ENCODE peak calls at places on chromosomes 16 and 17, in eight cellular contexts. R, Y, G, N, D, V, A and K are unnamed samples.

GRCh38 chr16:7085776-7086175 is 246.9 kb upstream of the RBFOX1 start:
- DNase-seq in R (no peak), D (no peak), A (no peak), Y (no peak), N (no peak), V (no peak), G (no peak), K (no peak)

GRCh38 chr17:83026311-83026811 is 53.0 kb upstream of the METRNL start:
- DNase-seq in A (no peak), N (no peak), V (peak; percentile 65), D (no peak), Y (no peak), G (no peak), R (no peak), K (no peak)

GRCh38 chr17:2337811-2338657 is 733 bp downstream of the SGSM2 start:
- DNase-seq in V (peak; percentile 78), N (peak; percentile 28), R (peak; percentile 73), D (peak; percentile 62), Y (peak; percentile 65), G (peak; percentile 82), A (peak; percentile 38), K (no peak)

GRCh38 chr17:79132271-79133064 is 57.8 kb downstream of the ENGASE start:
- DNase-seq in A (no peak), Y (no peak), N (no peak), D (no peak), V (no peak), R (no peak), G (no peak), K (no peak)

GRCh38 chr16:23557779-23558330 is 328 bp downstream of the UBFD1 start:
- DNase-seq in A (peak; percentile 36), D (no peak), N (no peak), Y (no peak), R (no peak), G (peak; percentile 43), V (peak; percentile 75), K (no peak)

GRCh38 chr17:21166599-21167265 is 40.0 kb downstream of the DHRS7B start:
- DNase-seq in G (no peak), D (no peak), R (no peak), Y (no peak), A (peak; percentile 70), N (no peak), V (no peak), K (no peak)

GRCh38 chr17:17635126-17635525 is 43.6 kb upstream of the PEMT start:
- DNase-seq in G (no peak), R (no peak), D (no peak), N (no peak), A (no peak), Y (no peak), V (no peak), K (no peak)

GRCh38 chr17:77330602-77331081 is 189.9 kb downstream of the SEC14L1 start:
- DNase-seq in N (no peak), V (no peak), G (no peak), A (no peak), D (no peak), Y (peak; percentile 10), R (no peak), K (no peak)

GRCh38 chr17:65941500-65941899 is 250.4 kb downstream of the CEP112 start:
- DNase-seq in N (no peak), Y (no peak), A (no peak), V (no peak), G (no peak), D (no peak), R (no peak), K (no peak)

GRCh38 chr16:48383877-48384304 is 1.3 kb downstream of the SIAH1 start:
- DNase-seq in Y (peak; percentile 26), A (no peak), R (no peak), D (peak; percentile 81), V (no peak), G (peak; percentile 31), N (peak; percentile 27), K (no peak)

GRCh38 chr17:13735444-13735843 is 133.7 kb upstream of the HS3ST3A1 start:
- DNase-seq in D (peak; percentile 82), G (peak; percentile 9), A (no peak), N (no peak), R (peak; percentile 57), V (no peak), Y (no peak), K (no peak)

GRCh38 chr17:82840431-82840831 is 609 bp upstream of the ZNF750 start:
- DNase-seq in G (no peak), N (no peak), V (no peak), D (peak; percentile 28), Y (no peak), R (peak; percentile 40), A (no peak), K (no peak)

GRCh38 chr17:44067547-44067945 is 1.1 kb upstream of the LSM12 start:
- DNase-seq in R (no peak), N (no peak), A (no peak), D (no peak), V (no peak), Y (no peak), G (no peak), K (no peak)
- H3K27ac ChIP-seq in R (no peak overlapping the region), N (peak overlapping the region; percentile 72), A (no peak overlapping the region), D (no peak overlapping the region), V (no peak overlapping the region), Y (no peak overlapping the region), G (peak overlapping the region; percentile 99), K (no peak overlapping the region)

DNA sequence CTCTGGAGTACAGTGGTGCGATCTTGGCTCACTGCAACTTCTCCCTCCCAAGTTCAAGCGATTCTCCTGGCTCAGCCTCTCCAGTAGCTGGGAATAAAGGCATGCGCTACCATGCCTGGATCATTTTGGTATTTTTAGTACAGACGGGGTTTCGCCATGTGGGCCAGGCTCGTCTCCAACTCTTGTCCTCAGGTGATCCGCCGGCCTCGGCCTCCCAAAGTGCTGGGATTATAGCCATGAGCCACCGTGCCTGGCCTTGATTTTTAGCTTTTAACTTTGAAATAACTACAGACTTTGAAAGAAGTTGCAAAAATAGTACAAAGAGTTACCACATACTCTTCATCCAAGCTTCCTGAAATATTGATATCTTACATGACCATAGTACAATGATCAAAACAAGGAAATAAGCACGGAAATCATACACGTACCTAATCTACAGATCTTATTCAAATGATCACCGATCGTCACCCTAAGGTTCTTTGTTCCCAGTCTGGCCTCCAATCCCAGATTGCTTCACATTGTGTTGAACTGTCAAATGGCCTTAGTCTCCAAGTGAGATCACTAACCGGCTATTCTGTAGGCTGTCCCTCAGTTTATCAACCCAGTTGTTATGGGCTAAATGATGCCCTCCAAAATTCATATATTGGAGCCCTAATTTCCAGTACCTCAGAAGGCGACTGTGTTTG is 18.4 kb downstream of the NPIPA1 start:
- DNase-seq in Y (no peak), D (no peak), R (no peak), N (no peak), G (no peak), A (no peak), V (no peak), K (no peak)
- H3K27ac ChIP-seq in Y (no peak overlapping the region), D (no peak overlapping the region), R (no peak overlapping the region), N (no peak overlapping the region), G (no peak overlapping the region), A (no peak overlapping the region), V (no peak overlapping the region), K (no peak overlapping the region)

GRCh38 chr17:75559958-75560533 is 27.6 kb upstream of the MYO15B start:
- DNase-seq in A (no peak), V (no peak), R (no peak), Y (no peak), G (no peak), N (no peak), D (no peak), K (no peak)
- H3K27ac ChIP-seq in A (no peak overlapping the region), V (no peak overlapping the region), R (no peak overlapping the region), Y (no peak overlapping the region), G (no peak overlapping the region), N (no peak overlapping the region), D (no peak overlapping the region), K (no peak overlapping the region)

GRCh38 chr17:68087851-68088250 is 52.3 kb downstream of the KPNA2 start:
- DNase-seq in Y (no peak), N (no peak), V (peak; percentile 24), D (no peak), G (no peak), A (no peak), R (no peak), K (no peak)
- H3K27ac ChIP-seq in Y (no peak overlapping the region), N (peak overlapping the region; percentile 88), V (no peak overlapping the region), D (no peak overlapping the region), G (no peak overlapping the region), A (no peak overlapping the region), R (no peak overlapping the region), K (no peak overlapping the region)

DNA sequence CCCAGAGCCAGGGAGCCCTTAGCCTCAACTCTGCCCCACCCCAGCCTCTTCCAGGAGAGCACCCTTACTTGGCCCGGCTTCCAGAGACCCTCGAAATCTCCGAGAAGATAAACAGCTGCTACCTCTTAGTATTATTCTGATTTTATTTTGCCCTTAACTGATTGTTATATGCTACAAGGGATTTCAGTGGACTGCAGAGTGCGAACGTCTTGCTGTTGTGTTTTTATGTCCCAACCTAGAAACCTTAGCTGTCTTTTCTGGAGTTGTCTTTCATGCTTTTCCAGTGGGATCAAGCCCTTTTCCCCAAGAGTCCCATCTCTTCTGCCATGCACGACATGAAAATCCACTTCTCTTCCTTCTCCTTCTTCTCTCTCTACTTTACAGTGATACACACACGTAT is 47.0 kb downstream of the SNX20 start:
- DNase-seq in G (no peak), A (no peak), Y (no peak), N (no peak), R (no peak), D (no peak), V (no peak), K (no peak)
- H3K27ac ChIP-seq in G (no peak overlapping the region), A (no peak overlapping the region), Y (no peak overlapping the region), N (no peak overlapping the region), R (no peak overlapping the region), D (no peak overlapping the region), V (no peak overlapping the region), K (no peak overlapping the region)

GRCh38 chr16:84753412-84754325 is 53.9 kb downstream of the USP10 start:
- DNase-seq in A (no peak), G (no peak), D (no peak), N (no peak), V (no peak), R (no peak), Y (no peak), K (no peak)
- H3K27ac ChIP-seq in A (peak overlapping the region; percentile 60), G (no peak overlapping the region), D (no peak overlapping the region), N (no peak overlapping the region), V (no peak overlapping the region), R (no peak overlapping the region), Y (no peak overlapping the region), K (peak overlapping the region; percentile 68)

DNA sequence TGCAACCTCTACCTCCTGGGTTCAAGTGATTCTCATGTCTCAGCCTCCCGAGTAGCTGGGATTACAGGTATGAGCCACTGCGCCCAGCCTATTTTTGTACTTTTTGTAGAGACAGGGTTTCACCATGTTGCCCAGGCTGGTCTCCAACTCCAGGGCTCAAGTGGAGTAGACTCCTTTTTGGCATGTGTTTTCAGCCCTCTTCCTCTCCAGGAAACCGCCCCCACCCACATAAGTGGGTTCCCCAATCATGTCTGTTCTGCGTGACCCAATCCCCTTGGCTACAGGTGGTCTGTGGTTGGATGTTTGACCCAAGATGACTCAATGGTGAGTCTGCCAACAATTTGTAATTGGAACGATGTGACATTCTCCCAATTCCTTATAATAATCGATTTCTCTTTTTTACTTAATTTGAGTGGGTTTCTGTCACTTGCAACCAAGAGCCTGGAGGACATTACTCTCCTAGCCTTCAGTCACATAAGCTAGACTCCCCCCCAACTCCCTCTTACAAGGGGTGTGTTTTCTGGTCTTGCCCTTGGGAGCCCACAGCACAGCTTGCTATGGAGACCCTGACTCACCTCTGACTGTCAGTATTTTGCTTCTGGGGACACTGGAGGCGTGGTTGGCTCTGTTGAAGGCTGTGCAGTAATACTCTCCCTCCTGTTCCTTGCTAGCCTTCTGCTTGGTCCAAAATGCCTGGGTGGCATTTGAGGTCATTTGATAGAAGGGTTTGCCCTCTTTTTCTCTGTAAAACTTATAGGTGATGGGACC is 34.9 kb downstream of the PECAM1 start:
- DNase-seq in R (no peak), V (no peak), A (peak; percentile 66), D (no peak), G (no peak), N (no peak), Y (no peak), K (no peak)
- H3K27ac ChIP-seq in R (no peak overlapping the region), V (peak overlapping the region; percentile 20), A (no peak overlapping the region), D (no peak overlapping the region), G (no peak overlapping the region), N (no peak overlapping the region), Y (no peak overlapping the region), K (no peak overlapping the region)